ENCODE peak calls at places on chromosomes 5 and 9, in nine cellular contexts. X, I, P, K, S, Z, A, U and T are unnamed samples.

GRCh38 chr9:79701651-79702050 is 129.9 kb downstream of the TLE4 start:
- DNase-seq in X (peak), I (no peak), P (no peak), K (no peak), S (no peak), Z (no peak), A (no peak), U (no peak), T (no peak)

GRCh38 chr5:135834639-135835529 is at the start of gene SLC25A48:
- DNase-seq in X (peak), I (peak), P (peak), K (no peak), S (peak), Z (no peak), A (peak), U (peak), T (no peak)

GRCh38 chr9:86598411-86599239 is 244.4 kb upstream of the TUT7 start:
- DNase-seq in X (no peak), I (no peak), P (peak), K (no peak), S (no peak), Z (no peak), A (no peak), U (no peak), T (no peak)

GRCh38 chr5:95773325-95774059 is 42.4 kb downstream of the RHOBTB3 start:
- DNase-seq in X (peak), I (no peak), P (no peak), K (no peak), S (no peak), Z (no peak), A (peak), U (peak), T (no peak)

GRCh38 chr5:96320797-96321196 is 112.3 kb downstream of the PCSK1 start:
- DNase-seq in X (no peak), I (no peak), P (no peak), K (no peak), S (no peak), Z (no peak), A (peak), U (no peak), T (no peak)

GRCh38 chr9:124008855-124009834 is 2.4 kb upstream of the LHX2 start:
- DNase-seq in X (no peak), I (no peak), P (peak), K (no peak), S (peak), Z (no peak), A (no peak), U (no peak), T (no peak)

GRCh38 chr5:137072376-137073174 is 426.6 kb downstream of the SPOCK1 start:
- DNase-seq in X (peak), I (no peak), P (no peak), K (peak), S (no peak), Z (no peak), A (no peak), U (no peak), T (no peak)

GRCh38 chr9:22469928-22470544 is 23.4 kb downstream of the DMRTA1 start:
- DNase-seq in X (peak), I (no peak), P (peak), K (peak), S (peak), Z (peak), A (peak), U (peak), T (no peak)

DNA sequence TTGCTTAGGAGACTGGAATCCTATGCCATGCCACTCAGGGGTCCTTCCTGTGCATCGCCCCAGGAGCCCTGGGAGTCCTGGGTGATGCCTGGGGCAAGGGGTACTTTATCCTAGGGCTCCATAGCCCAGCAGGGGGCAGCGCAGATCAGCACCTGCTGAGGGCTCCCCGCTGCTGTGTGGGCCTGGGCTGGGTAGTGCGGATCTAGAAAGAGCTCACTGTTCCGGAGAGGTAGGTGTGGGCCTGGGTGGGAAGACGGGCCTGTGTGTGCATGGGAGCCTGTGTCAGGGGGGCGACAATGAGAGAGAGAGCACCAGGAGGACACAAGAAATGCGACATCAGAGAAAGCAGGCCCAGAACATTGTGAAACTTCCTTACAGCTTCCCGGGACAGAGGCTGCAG is 11.4 kb upstream of the DAB2IP start:
- DNase-seq in X (peak), I (peak), P (no peak), K (peak), S (peak), Z (no peak), A (no peak), U (peak), T (no peak)
- H3K27ac ChIP-seq in X (no peak), I (peak), P (no peak), K (no peak), S (no peak), Z (no peak), A (no peak), U (no peak), T (no peak)

DNA sequence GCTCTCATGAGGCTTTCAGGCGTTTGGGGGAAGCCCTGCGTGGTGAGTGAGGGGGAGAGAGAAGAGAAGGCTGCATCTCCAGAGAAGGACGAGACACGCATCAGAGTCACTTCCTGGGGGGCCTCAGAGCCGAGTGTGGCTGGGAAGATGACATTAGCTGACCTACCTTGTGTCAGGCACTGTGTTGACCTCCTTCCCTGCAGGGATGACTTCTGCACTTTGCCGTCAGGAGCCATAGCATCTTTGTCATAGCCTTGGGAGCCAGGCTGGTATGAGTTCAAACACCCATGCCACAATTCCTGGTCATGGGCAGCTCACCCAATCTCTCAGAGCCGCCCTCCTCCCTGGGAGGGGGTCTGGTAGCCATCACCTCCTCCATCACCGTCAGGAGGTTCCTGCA is 17.3 kb downstream of the NEURL1B start:
- DNase-seq in X (no peak), I (no peak), P (no peak), K (no peak), S (no peak), Z (no peak), A (no peak), U (no peak), T (no peak)
- H3K27ac ChIP-seq in X (peak), I (peak), P (peak), K (no peak), S (no peak), Z (no peak), A (no peak), U (no peak), T (no peak)

DNA sequence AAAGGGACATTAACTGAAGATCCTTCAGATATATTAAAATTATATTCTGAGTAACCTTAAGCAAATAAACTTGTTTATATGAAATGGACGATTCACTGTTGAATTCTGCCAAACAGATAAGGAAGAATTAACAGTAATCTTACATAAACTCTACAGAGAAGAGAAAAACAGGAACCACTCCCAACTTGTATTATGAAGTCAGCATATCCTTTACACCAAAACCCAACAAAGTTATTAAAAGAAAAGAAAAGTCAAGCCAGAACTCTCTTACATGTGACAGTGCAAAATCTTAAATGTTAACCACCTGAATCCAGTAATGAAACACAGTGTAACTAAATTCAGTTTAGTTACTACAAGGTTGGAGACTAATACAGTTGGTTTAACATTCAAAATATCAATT is 185.8 kb downstream of the DEPDC1B start:
- DNase-seq in X (no peak), I (no peak), P (no peak), K (no peak), S (no peak), Z (no peak), A (no peak), U (no peak), T (no peak)
- H3K27ac ChIP-seq in X (no peak), I (no peak), P (no peak), K (no peak), S (no peak), Z (no peak), A (no peak), U (no peak), T (no peak)

GRCh38 chr9:129665008-129665771 is at the start of gene PRRX2:
- DNase-seq in X (peak), I (no peak), P (peak), K (no peak), S (peak), Z (no peak), A (no peak), U (peak), T (peak)
- H3K27ac ChIP-seq in X (no peak), I (no peak), P (peak), K (no peak), S (no peak), Z (no peak), A (no peak), U (peak), T (no peak)

DNA sequence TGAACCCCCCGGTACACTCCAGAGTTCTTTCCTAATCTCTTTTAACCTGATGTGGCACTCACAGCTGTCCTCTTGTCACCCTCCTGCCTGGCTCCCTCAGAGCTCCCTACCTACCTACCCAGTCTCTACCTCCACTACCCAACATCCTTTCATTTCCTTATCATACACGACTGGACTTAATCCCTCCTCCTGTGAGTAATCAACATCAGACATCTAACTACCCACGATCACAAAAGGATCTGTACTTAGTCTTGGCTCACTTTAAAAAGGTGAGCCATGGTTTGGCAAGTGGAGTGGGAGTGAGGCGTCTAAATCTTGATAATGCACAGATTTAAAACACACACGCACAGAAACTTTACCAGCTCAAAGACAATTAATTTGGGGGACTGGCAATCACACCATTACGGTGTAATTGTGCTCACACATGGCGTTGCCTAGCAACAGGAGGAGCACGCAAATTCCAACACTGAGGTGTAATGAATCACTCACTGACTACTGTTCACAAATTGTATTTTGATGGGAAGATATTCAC is 235.9 kb downstream of the EPB41L4A start:
- DNase-seq in X (peak), I (no peak), P (peak), K (no peak), S (peak), Z (peak), A (peak), U (peak), T (no peak)
- H3K27ac ChIP-seq in X (no peak), I (no peak), P (no peak), K (no peak), S (no peak), Z (no peak), A (peak), U (no peak), T (no peak)

GRCh38 chr5:149138182-149138923 is 2.9 kb upstream of the ABLIM3 start:
- DNase-seq in X (no peak), I (no peak), P (no peak), K (no peak), S (no peak), Z (no peak), A (no peak), U (no peak), T (no peak)

GRCh38 chr5:149141957-149142851 is 911 bp downstream of the ABLIM3 start:
- DNase-seq in X (peak), I (peak), P (peak), K (no peak), S (peak), Z (no peak), A (no peak), U (no peak), T (no peak)

GRCh38 chr5:149140197-149141002 is 893 bp upstream of the ABLIM3 start:
- DNase-seq in X (no peak), I (no peak), P (no peak), K (no peak), S (no peak), Z (no peak), A (no peak), U (no peak), T (no peak)

GRCh38 chr5:149143470-149143869 is 2.2 kb downstream of the ABLIM3 start:
- DNase-seq in X (peak), I (no peak), P (no peak), K (no peak), S (no peak), Z (no peak), A (no peak), U (no peak), T (no peak)

GRCh38 chr5:149141224-149141956 is at the start of gene ABLIM3:
- DNase-seq in X (no peak), I (peak), P (peak), K (peak), S (peak), Z (peak), A (peak), U (peak), T (peak)
- H3K27ac ChIP-seq in X (peak), I (peak), P (no peak), K (no peak), S (no peak), Z (no peak), A (peak), U (peak), T (no peak)

GRCh38 chr9:128274245-128274644 is 1.6 kb downstream of the GOLGA2 start:
- DNase-seq in X (no peak), I (no peak), P (no peak), K (no peak), S (no peak), Z (no peak), A (no peak), U (no peak), T (no peak)
- H3K27ac ChIP-seq in X (no peak), I (no peak), P (no peak), K (no peak), S (no peak), Z (no peak), A (no peak), U (no peak), T (no peak)